ENCODE peak calls at places on chromosomes 1 and 21, in six cellular contexts. Y is ovary, J is A549, V is tibial nerve, D is esophagus muscularis mucosa, P is stomach. R is an unnamed sample. For H3K4me1, the result is how much of the 10 kb centered on the place peaks cover.

GRCh38 chr1:173561263-173561662 is 41.6 kb downstream of the SLC9C2 start:
- DNase-seq in Y (no peak), J (no peak), V (no peak), D (no peak), P (no peak), R (no peak)

GRCh38 chr1:207172885-207173284 is 68.9 kb downstream of the C4BPA start:
- DNase-seq in Y (no peak), J (no peak), V (no peak), D (no peak), P (no peak), R (peak)

GRCh38 chr1:26771643-26772321 is 16.0 kb upstream of the PIGV start:
- DNase-seq in Y (peak), J (peak), V (no peak), D (no peak), P (no peak), R (no peak)

GRCh38 chr1:42381424-42381673 is 757 bp downstream of the RIMKLA start:
- DNase-seq in Y (no peak), J (no peak), V (no peak), D (no peak), P (no peak), R (no peak)

GRCh38 chr1:200337831-200338230 is 72.0 kb downstream of the ZNF281 start:
- DNase-seq in Y (no peak), J (no peak), V (no peak), D (no peak), P (no peak), R (no peak)

GRCh38 chr21:41817228-41817627 is 50.4 kb upstream of the RIPK4 start:
- DNase-seq in Y (peak), J (peak), V (no peak), D (no peak), P (peak), R (peak)

GRCh38 chr1:152622803-152623202 is at the start of gene LCE3A:
- DNase-seq in Y (peak), J (no peak), V (no peak), D (peak), P (no peak), R (no peak)

GRCh38 chr1:235161685-235162327 is 756 bp upstream of the RBM34 start:
- DNase-seq in Y (no peak), J (no peak), V (no peak), D (no peak), P (no peak), R (no peak)

GRCh38 chr1:167795810-167796740 is 74.3 kb downstream of the MPZL1 start:
- DNase-seq in Y (no peak), J (no peak), V (no peak), D (peak), P (no peak), R (no peak)

GRCh38 chr1:15148975-15149374 is 4.6 kb upstream of the TMEM51 start:
- DNase-seq in Y (no peak), J (no peak), V (no peak), D (no peak), P (no peak), R (no peak)

GRCh38 chr21:39660596-39660995 is 47.9 kb downstream of the B3GALT5 start:
- DNase-seq in Y (peak), J (peak), V (no peak), D (no peak), P (no peak), R (peak)

GRCh38 chr1:224769987-224770693 is 154.0 kb downstream of the CNIH3 start:
- DNase-seq in Y (peak), J (no peak), V (no peak), D (peak), P (no peak), R (no peak)

GRCh38 chr1:112718691-112719418 is 3.7 kb upstream of the PPM1J start:
- DNase-seq in Y (peak), J (peak), V (peak), D (no peak), P (peak), R (peak)

GRCh38 chr21:41090981-41091380 is 77.0 kb upstream of the BACE2 start:
- DNase-seq in Y (no peak), J (no peak), V (no peak), D (no peak), P (no peak), R (no peak)

GRCh38 chr21:32214654-32215305 is 64.1 kb downstream of the MIS18A start:
- DNase-seq in Y (no peak), J (no peak), V (no peak), D (no peak), P (no peak), R (no peak)

GRCh38 chr1:23592209-23592905 is 33.1 kb upstream of the ID3 start:
- DNase-seq in Y (no peak), J (no peak), V (no peak), D (no peak), P (no peak), R (no peak)

GRCh38 chr1:23590058-23590783 is 30.9 kb upstream of the ID3 start:
- DNase-seq in Y (no peak), J (no peak), V (no peak), D (no peak), P (no peak), R (no peak)

GRCh38 chr1:23593556-23594148 is 34.4 kb upstream of the ID3 start:
- DNase-seq in Y (no peak), J (peak), V (no peak), D (no peak), P (no peak), R (no peak)

GRCh38 chr1:23593042-23593521 is 33.8 kb upstream of the ID3 start:
- DNase-seq in Y (no peak), J (no peak), V (no peak), D (no peak), P (no peak), R (no peak)

DNA sequence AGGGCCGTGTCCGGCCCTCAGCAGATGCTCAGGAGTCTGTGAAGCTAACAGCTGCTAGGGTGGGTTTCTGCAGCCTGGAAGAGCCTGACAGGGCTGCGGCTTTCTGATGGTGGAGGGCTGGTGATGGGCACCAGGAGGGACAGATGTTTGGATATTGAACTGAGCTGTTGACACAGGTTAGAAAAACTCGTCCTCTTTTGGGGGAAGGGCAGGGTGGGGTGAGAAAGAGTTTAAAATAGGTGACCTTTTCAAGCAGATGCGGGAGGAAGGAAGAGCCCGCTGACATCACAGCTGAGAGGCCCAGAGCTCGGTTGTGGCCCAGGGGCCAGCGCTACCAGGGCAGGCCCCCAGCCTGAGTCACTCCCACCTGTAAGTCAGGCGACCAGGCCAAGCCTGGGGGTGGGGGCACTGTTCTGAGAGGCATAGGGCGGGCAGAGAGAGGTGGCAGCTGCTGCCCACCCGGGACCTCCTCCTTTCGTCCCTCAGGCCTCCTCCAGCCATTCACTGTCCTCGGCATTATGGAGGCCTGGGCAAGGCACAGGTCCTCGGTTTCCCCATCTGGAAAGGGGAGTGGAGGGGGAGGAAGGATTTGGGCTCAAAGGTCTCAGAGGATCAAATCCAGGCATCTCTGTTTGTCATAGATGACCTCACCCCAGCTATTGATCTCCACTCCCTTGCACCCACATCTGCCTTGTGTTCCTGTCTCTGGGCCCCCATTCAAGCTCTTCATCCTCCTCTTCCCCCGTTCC is 32.3 kb upstream of the ID3 start:
- DNase-seq in Y (no peak), J (peak), V (no peak), D (no peak), P (no peak), R (no peak)
- TF ChIP-seq EP300 in Y (no peak), J (peak), V (no peak), D (no peak), P (no peak), R (no peak)

DNA sequence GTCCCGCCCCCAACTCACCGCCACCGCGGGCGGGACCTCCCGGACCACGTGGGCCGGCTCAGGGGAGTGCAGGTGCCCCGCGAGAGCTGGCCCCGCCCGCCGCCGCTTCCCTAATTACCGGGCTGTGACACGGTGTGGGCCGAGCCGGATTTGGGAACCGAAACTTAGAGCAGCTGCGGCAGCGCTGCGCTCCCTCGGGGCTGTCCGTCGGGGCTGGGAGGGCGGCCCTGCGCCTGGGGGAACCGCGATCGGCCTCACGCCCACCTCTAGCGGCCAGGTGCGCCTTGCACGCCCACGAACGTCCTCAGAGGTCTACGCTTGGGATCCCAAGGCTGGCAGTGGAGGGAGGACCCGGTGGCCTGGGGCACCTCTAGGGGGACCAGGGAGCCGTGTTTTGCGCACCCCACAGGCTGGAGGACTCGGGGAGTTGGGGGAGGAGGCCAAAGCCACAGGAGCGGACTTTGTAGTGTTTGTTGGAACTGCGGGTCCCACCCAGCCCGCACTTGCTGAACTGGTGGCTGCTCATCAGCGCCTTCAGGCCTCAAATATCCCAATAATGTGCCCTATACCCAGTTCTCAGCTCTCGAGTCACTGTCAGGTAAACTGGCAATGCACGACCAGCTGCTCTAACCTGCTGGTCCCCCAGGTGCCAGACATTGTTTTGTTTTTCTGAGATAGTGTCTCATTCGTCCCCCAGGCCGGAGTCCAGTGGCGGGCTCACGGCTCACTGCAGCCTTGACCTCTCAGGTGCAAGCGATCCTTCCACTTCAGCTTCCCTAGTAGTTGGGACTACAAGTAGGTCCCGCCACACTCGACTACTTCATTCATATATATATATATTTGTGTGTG is 781 bp upstream of the NADK start:
- DNase-seq in Y (peak), J (peak), V (peak), D (no peak), P (peak), R (peak)
- TF ChIP-seq CTCF in Y (no peak), J (peak), V (peak), D (no peak), P (no peak), R (peak)

DNA sequence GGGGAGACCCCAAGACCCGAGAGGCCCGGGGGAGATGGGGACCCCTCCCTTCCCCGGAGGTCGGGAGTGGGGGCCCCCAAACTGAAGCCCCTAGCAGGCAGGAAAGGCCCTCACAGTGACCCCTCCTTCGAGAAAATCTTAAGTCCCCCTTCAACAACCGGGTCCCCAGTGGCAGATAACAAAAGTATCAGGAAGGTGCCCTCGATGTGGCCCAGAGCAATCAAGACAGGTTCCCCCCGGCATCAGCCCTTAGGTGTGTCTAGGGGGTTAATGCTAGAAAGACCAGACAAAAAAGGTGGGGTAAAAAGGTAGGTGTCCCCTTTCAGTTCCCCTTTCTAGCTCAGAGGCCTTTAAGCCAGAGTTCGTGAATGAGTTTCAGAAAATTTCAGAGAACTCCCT is 282 bp upstream of the ECE1 start:
- DNase-seq in Y (no peak), J (peak), V (no peak), D (no peak), P (no peak), R (no peak)
- H3K4me1 ChIP-seq in Y (under half), J (half or more), V (half or more), D (half or more), P (half or more), R (half or more)

GRCh38 chr1:233668725-233669294 is 54.9 kb downstream of the KCNK1 start:
- DNase-seq in Y (no peak), J (peak), V (no peak), D (no peak), P (no peak), R (peak)
- TF ChIP-seq EP300 in Y (no peak), J (no peak), V (no peak), D (no peak), P (no peak), R (peak)

GRCh38 chr1:203349166-203349565 is 1.8 kb downstream of the FMOD start:
- DNase-seq in Y (no peak), J (no peak), V (no peak), D (no peak), P (no peak), R (no peak)

GRCh38 chr1:203354246-203354645 is 3.3 kb upstream of the FMOD start:
- DNase-seq in Y (no peak), J (no peak), V (no peak), D (no peak), P (no peak), R (no peak)

GRCh38 chr1:203349757-203350522 is 982 bp downstream of the FMOD start:
- DNase-seq in Y (no peak), J (no peak), V (no peak), D (no peak), P (no peak), R (no peak)

GRCh38 chr1:203353486-203353885 is 2.6 kb upstream of the FMOD start:
- DNase-seq in Y (no peak), J (no peak), V (no peak), D (no peak), P (no peak), R (no peak)

DNA sequence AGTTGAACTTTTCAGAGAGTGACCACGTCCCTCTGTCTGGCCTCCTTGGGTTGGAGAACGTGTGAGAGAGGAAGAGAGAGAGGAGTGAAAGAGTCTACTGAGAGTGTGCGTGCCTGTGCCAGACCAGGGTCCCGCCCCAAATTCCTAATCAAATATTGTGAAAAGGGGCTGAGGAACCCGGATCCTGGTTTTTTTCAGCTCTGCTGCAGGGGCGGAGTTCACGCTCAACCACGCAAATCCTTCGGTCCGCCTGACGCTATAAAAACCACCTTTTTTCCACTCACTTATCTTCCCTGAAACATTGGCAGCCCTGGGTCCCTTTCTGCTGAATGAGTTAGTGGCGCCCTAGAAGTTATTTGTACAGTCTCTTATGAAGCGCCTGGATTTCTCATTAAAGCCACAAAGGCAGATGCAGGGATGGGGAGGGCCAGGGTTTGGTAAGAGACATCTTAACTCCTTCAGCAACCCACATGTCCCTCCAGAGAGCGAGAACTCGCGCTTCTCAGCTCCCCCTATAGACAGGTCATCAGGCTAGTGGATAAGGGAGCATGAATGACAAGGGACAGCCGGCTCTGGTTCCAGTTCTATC is at the start of gene FMOD:
- DNase-seq in Y (peak), J (no peak), V (peak), D (no peak), P (peak), R (peak)
- TF ChIP-seq CTCF in Y (no peak), J (no peak), V (no peak), D (no peak), P (peak), R (no peak)

GRCh38 chr1:156246762-156247459 is 945 bp downstream of the PAQR6 start:
- DNase-seq in Y (no peak), J (no peak), V (peak), D (no peak), P (peak), R (no peak)

GRCh38 chr1:156247460-156248322 is at the start of gene PAQR6:
- DNase-seq in Y (no peak), J (no peak), V (peak), D (no peak), P (peak), R (no peak)

GRCh38 chr1:156244712-156245111 is 2.7 kb downstream of the BGLAP start:
- DNase-seq in Y (no peak), J (no peak), V (no peak), D (no peak), P (no peak), R (no peak)

GRCh38 chr1:156245451-156246232 is 2.2 kb downstream of the PAQR6 start:
- DNase-seq in Y (no peak), J (no peak), V (no peak), D (no peak), P (peak), R (peak)

DNA sequence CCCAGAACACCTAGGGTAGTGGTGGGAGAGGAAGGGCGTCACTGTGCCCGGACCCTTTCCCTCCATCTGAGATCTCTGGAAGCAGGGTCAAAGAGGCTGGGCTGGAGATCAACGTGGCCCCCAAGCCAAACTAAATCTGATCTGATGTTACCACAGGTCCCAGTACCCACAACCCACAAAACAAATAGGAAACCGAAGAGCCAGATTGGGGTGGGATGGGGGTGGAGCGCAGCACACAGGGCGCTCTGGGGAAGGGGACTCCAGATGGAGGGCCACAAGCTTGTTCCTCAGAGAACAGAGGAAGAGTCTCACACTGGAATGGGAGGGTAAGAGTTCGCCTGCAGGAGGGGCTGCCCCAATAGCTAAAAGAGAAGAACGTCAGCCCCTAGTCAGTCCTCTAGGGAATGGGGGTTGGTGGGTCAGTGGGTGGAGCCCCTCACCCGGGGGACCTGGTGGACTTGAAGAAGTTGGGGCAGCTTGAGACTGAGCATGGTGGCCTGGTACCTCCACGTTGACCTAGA is 1.6 kb downstream of the PAQR6 start:
- DNase-seq in Y (no peak), J (no peak), V (no peak), D (no peak), P (no peak), R (no peak)
- H3K4me1 ChIP-seq in Y (under half), J (under half), V (half or more), D (under half), P (under half), R (under half)

R was measured in transverse colon.